ENCODE peak calls at places on chromosomes 3 and 15, in eight cellular contexts. B is A673, D is retinal pigment epithelial cell, V is cardiac muscle cell, E is uterus, P is mucosa of descending colon, G is stomach, J is ovary. S is an unnamed sample.
A peak's percentile ranks its signal among the peaks of the same experiment; 100 is the strongest.

GRCh38 chr15:60673918-60674558 is 195.1 kb upstream of the ICE2 start:
- DNase-seq in P (peak; percentile 49), E (peak; percentile 79), B (peak; percentile 62), G (peak; percentile 43), D (peak; percentile 72), J (no peak), V (no peak), S (peak; percentile 86)

GRCh38 chr3:184636774-184637316 is 75.0 kb downstream of the MAGEF1 start:
- DNase-seq in J (no peak), B (no peak), V (peak; percentile 73), D (no peak), P (no peak), E (no peak), G (peak; percentile 30), S (peak; percentile 83)

GRCh38 chr3:150372320-150373118 is 35.6 kb upstream of the TSC22D2 start:
- DNase-seq in G (no peak), J (no peak), P (no peak), E (no peak), D (no peak), B (peak; percentile 62), V (no peak), S (peak; percentile 67)

GRCh38 chr15:73804421-73804820 is 51.3 kb upstream of the INSYN1 start:
- DNase-seq in G (no peak), E (no peak), B (no peak), J (no peak), V (no peak), P (no peak), D (no peak), S (no peak)

GRCh38 chr3:31959951-31960792 is 20.9 kb downstream of the OSBPL10 start:
- DNase-seq in P (no peak), G (no peak), V (no peak), D (no peak), E (no peak), J (no peak), B (no peak), S (peak; percentile 77)

GRCh38 chr15:90933310-90933709 is 961 bp upstream of the HDDC3 start:
- DNase-seq in D (no peak), G (no peak), V (no peak), E (no peak), B (no peak), J (no peak), P (no peak), S (no peak)

GRCh38 chr3:56812749-56813655 is 11.3 kb upstream of the ARHGEF3 start:
- DNase-seq in D (no peak), E (no peak), J (no peak), G (no peak), V (no peak), B (no peak), P (no peak), S (no peak)

GRCh38 chr15:66269326-66270090 is 16.0 kb upstream of the MEGF11 start:
- DNase-seq in J (no peak), G (no peak), B (peak; percentile 91), P (peak; percentile 68), D (no peak), E (no peak), V (peak; percentile 42), S (peak; percentile 74)

GRCh38 chr3:65534825-65535224 is 503.9 kb downstream of the MAGI1 start:
- DNase-seq in D (no peak), P (no peak), E (no peak), V (no peak), J (no peak), B (no peak), G (no peak), S (no peak)

GRCh38 chr15:83305696-83306291 is 21.3 kb upstream of the BNC1 start:
- DNase-seq in J (no peak), E (no peak), G (no peak), P (no peak), D (no peak), B (no peak), V (peak; percentile 23), S (no peak)

GRCh38 chr15:84824260-84824690 is 7.1 kb downstream of the ALPK3 start:
- DNase-seq in E (peak; percentile 88), P (peak; percentile 34), B (no peak), G (no peak), V (no peak), D (no peak), J (peak; percentile 75), S (no peak)

GRCh38 chr15:77531191-77532000 is 101.3 kb downstream of the LINGO1 start:
- DNase-seq in E (no peak), D (no peak), V (no peak), G (no peak), J (peak; percentile 14), B (no peak), P (no peak), S (no peak)

GRCh38 chr3:131142580-131142979 is 115.9 kb downstream of the NEK11 start:
- DNase-seq in J (no peak), B (peak; percentile 11), V (no peak), E (no peak), P (no peak), D (no peak), G (no peak), S (peak; percentile 5)

GRCh38 chr3:158794206-158794605 is 7.6 kb upstream of the MFSD1 start:
- DNase-seq in B (no peak), J (no peak), G (no peak), D (no peak), E (no peak), V (no peak), P (no peak), S (no peak)

GRCh38 chr15:42102646-42103235 is 8.4 kb upstream of the PLA2G4D start:
- DNase-seq in B (no peak), J (no peak), E (no peak), G (no peak), V (no peak), D (peak; percentile 24), P (no peak), S (peak; percentile 14)

GRCh38 chr3:122679467-122680291 is 960 bp upstream of the PARP14 start:
- DNase-seq in B (peak; percentile 49), P (peak; percentile 43), J (peak; percentile 45), G (peak; percentile 36), D (no peak), V (no peak), E (peak; percentile 31), S (peak; percentile 59)

GRCh38 chr3:50436063-50436674 is 67.3 kb downstream of the CACNA2D2 start:
- DNase-seq in J (peak; percentile 43), E (peak; percentile 50), P (peak; percentile 85), D (no peak), B (peak; percentile 23), G (peak; percentile 90), V (peak; percentile 85), S (peak; percentile 15)

GRCh38 chr3:178982138-178982537 is 89.5 kb downstream of the ZMAT3 start:
- DNase-seq in G (no peak), J (no peak), D (no peak), P (no peak), B (no peak), V (no peak), E (no peak), S (no peak)

GRCh38 chr15:35279811-35280210 is 194.7 kb upstream of the NANOGP8 start:
- DNase-seq in P (no peak), J (no peak), D (no peak), V (no peak), G (no peak), E (no peak), B (no peak), S (no peak)

GRCh38 chr3:86801921-86802320 is 189.0 kb downstream of the VGLL3 start:
- DNase-seq in G (no peak), E (no peak), B (no peak), J (no peak), P (no peak), V (no peak), D (no peak), S (peak; percentile 8)

GRCh38 chr3:126380011-126380768 is 14.5 kb upstream of the CFAP100 start:
- DNase-seq in V (no peak), D (no peak), P (no peak), E (no peak), B (no peak), J (no peak), G (peak; percentile 20), S (no peak)

GRCh38 chr15:51286816-51287215 is 51.6 kb downstream of the CYP19A1 start:
- DNase-seq in G (no peak), J (no peak), B (no peak), E (no peak), V (no peak), D (no peak), P (peak; percentile 28), S (no peak)
- TF ChIP-seq CTCF in G (no peak), J (no peak), B (no peak), E (no peak), V (no peak), D (no peak), P (no peak), S (peak; percentile 12)

GRCh38 chr3:133077688-133078087 is 39.5 kb downstream of the TMEM108 start:
- DNase-seq in B (no peak), D (no peak), J (no peak), P (no peak), V (no peak), G (no peak), E (no peak), S (no peak)
- H3K4me3 ChIP-seq in B (no peak overlapping the region), D (no peak overlapping the region), J (no peak overlapping the region), P (no peak overlapping the region), V (no peak overlapping the region), G (no peak overlapping the region), E (no peak overlapping the region), S (no peak overlapping the region)

GRCh38 chr15:70035051-70035718 is 62.5 kb downstream of the TLE3 start:
- DNase-seq in D (no peak), P (no peak), E (no peak), V (no peak), J (peak; percentile 4), G (no peak), B (no peak), S (no peak)
- TF ChIP-seq CTCF in D (no peak), P (no peak), E (no peak), V (no peak), J (no peak), G (no peak), B (no peak), S (no peak)

GRCh38 chr3:193746832-193747231 is 153.8 kb downstream of the OPA1 start:
- DNase-seq in P (no peak), E (no peak), D (no peak), B (no peak), V (no peak), J (no peak), G (no peak), S (no peak)

GRCh38 chr3:193744048-193744821 is 151.2 kb downstream of the OPA1 start:
- DNase-seq in V (peak; percentile 22), J (no peak), D (no peak), B (no peak), E (no peak), P (peak; percentile 62), G (peak; percentile 30), S (peak; percentile 3)

GRCh38 chr3:193744822-193745684 is 152.0 kb downstream of the OPA1 start:
- DNase-seq in V (peak; percentile 30), D (no peak), P (no peak), B (peak; percentile 88), G (no peak), E (no peak), J (no peak), S (peak; percentile 83)

GRCh38 chr3:193742628-193743027 is 149.6 kb downstream of the OPA1 start:
- DNase-seq in V (no peak), P (no peak), G (no peak), J (no peak), E (no peak), B (no peak), D (no peak), S (no peak)

DNA sequence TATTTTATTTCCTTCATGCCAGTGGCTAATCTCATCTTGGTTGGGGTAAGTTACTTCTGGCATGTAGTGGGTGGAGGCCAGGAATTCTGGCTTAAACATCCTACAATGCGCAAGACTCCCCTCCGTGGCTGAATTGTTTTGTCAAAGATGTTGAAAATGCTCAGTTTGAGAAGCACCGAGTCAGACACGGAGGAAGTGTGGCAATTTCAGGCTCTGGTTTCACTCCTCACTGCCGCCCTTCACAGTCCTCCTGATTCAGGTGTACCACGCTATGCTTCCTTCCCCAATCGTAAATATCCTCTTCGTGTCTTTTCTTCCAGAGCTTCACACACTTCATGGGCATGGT is 150.7 kb downstream of the OPA1 start:
- DNase-seq in E (no peak), D (no peak), J (no peak), G (no peak), P (peak; percentile 12), V (no peak), B (no peak), S (peak; percentile 4)
- H3K4me3 ChIP-seq in E (no peak overlapping the region), D (no peak overlapping the region), J (no peak overlapping the region), G (peak overlapping the region; percentile 7), P (no peak overlapping the region), V (no peak overlapping the region), B (no peak overlapping the region), S (no peak overlapping the region)

S was measured in fibroblast of villous mesenchyme.